ENCODE peak calls at places on chromosomes 12 and 14, in ten cellular contexts. V is heart left ventricle, I is astrocyte of the cerebellum, F is AG10803, T is cardiac muscle cell, M is uterus, P is fibroblast of mammary gland, H is body of pancreas, Z is left ventricle myocardium inferior, N is NB4. Y is an unnamed sample.

GRCh38 chr12:53465679-53466078 is 13.8 kb downstream of the PCBP2 start:
- DNase-seq in F (no peak), N (no peak), M (no peak), V (no peak), Z (no peak), P (no peak), I (no peak), H (no peak), T (no peak), Y (no peak)

GRCh38 chr12:65741662-65742480 is 82.4 kb upstream of the HMGA2 start:
- DNase-seq in P (peak), V (no peak), I (no peak), H (peak), T (peak), M (peak), Z (peak), F (peak), N (no peak), Y (peak)

GRCh38 chr14:77458249-77458950 is 507 bp downstream of the AHSA1 start:
- DNase-seq in N (peak), M (no peak), P (peak), Z (no peak), V (peak), I (no peak), F (no peak), T (peak), H (peak), Y (peak)

GRCh38 chr12:51714666-51715065 is 123.6 kb downstream of the SCN8A start:
- DNase-seq in M (no peak), I (no peak), P (peak), F (peak), T (no peak), N (no peak), V (no peak), H (no peak), Z (no peak), Y (no peak)

GRCh38 chr12:82645414-82645813 is 41.3 kb upstream of the TMTC2 start:
- DNase-seq in M (no peak), T (no peak), Z (no peak), P (no peak), N (no peak), F (no peak), H (no peak), V (no peak), I (no peak), Y (no peak)

GRCh38 chr12:3243376-3244084 is 166.4 kb downstream of the TSPAN9 start:
- DNase-seq in Z (no peak), T (no peak), N (peak), P (no peak), M (no peak), H (peak), I (no peak), F (no peak), V (no peak), Y (no peak)

GRCh38 chr14:92644601-92645515 is 103.6 kb downstream of the LGMN start:
- DNase-seq in N (peak), P (no peak), T (no peak), V (no peak), H (no peak), M (no peak), Z (no peak), F (peak), I (no peak), Y (no peak)

GRCh38 chr12:110622582-110622981 is 8.7 kb downstream of the TCTN1 start:
- DNase-seq in H (no peak), F (no peak), N (no peak), I (no peak), T (no peak), Z (no peak), V (no peak), P (peak), M (no peak), Y (no peak)

GRCh38 chr12:91774471-91774921 is 371.1 kb downstream of the BTG1 start:
- DNase-seq in P (peak), N (no peak), Z (no peak), H (peak), I (peak), V (no peak), M (peak), F (peak), T (no peak), Y (peak)

GRCh38 chr14:96362071-96362964 is 823 bp downstream of the ATG2B start:
- DNase-seq in H (peak), V (peak), Z (no peak), P (peak), M (peak), N (peak), T (peak), I (no peak), F (peak), Y (peak)

GRCh38 chr14:64293976-64294671 is at the start of gene ESR2:
- DNase-seq in T (peak), H (peak), F (peak), Z (peak), P (peak), N (no peak), M (peak), V (peak), I (no peak), Y (peak)

GRCh38 chr14:100979780-100980179 is 76.3 kb upstream of the RTL1 start:
- DNase-seq in V (no peak), Z (no peak), H (no peak), I (peak), F (peak), M (no peak), N (no peak), P (peak), T (no peak), Y (peak)

GRCh38 chr12:22866406-22866805 is 241.4 kb downstream of the ETNK1 start:
- DNase-seq in F (no peak), N (no peak), H (no peak), M (no peak), P (peak), I (no peak), T (no peak), Z (no peak), V (no peak), Y (peak)

GRCh38 chr12:52181757-52182156 is 10.1 kb downstream of the KRT80 start:
- DNase-seq in P (peak), Z (no peak), I (peak), V (no peak), M (no peak), T (peak), F (peak), N (no peak), H (no peak), Y (peak)

GRCh38 chr14:33791971-33792370 is 158.9 kb downstream of the EGLN3 start:
- DNase-seq in M (no peak), I (no peak), N (no peak), H (no peak), V (no peak), Z (no peak), F (no peak), T (no peak), P (no peak), Y (no peak)

GRCh38 chr12:81222841-81223595 is 145.1 kb downstream of the ACSS3 start:
- DNase-seq in T (no peak), V (no peak), F (peak), I (no peak), P (peak), N (no peak), M (no peak), H (no peak), Z (no peak), Y (peak)

GRCh38 chr12:45730842-45731336 is 1.4 kb downstream of the ARID2 start:
- DNase-seq in H (no peak), T (peak), F (peak), N (peak), V (peak), Z (no peak), M (no peak), I (no peak), P (peak), Y (peak)

GRCh38 chr14:80784824-80785223 is 156.7 kb downstream of the CEP128 start:
- DNase-seq in T (no peak), V (no peak), I (peak), F (peak), M (no peak), N (no peak), H (no peak), P (peak), Z (no peak), Y (no peak)

GRCh38 chr12:51884676-51885229 is 3.1 kb upstream of the ANKRD33 start:
- DNase-seq in Z (no peak), M (no peak), N (no peak), P (peak), T (no peak), V (no peak), H (no peak), F (no peak), I (no peak), Y (no peak)

GRCh38 chr14:34175574-34175973 is 224.7 kb upstream of the EGLN3 start:
- DNase-seq in P (no peak), I (no peak), M (no peak), T (no peak), V (no peak), F (no peak), Z (no peak), N (no peak), H (no peak), Y (no peak)

GRCh38 chr12:49877066-49877465 is 26.6 kb downstream of the FAIM2 start:
- DNase-seq in I (no peak), M (no peak), T (no peak), P (no peak), V (no peak), N (no peak), H (no peak), F (no peak), Z (no peak), Y (no peak)

GRCh38 chr12:131434208-131435125 is 276.4 kb upstream of the SFSWAP start:
- DNase-seq in M (no peak), F (no peak), P (no peak), Z (no peak), I (no peak), T (no peak), H (no peak), V (no peak), N (no peak), Y (no peak)

GRCh38 chr12:32502693-32503510 is 103.5 kb downstream of the FGD4 start:
- DNase-seq in T (no peak), V (no peak), P (peak), I (no peak), H (no peak), Z (no peak), M (peak), F (peak), N (peak), Y (peak)

GRCh38 chr12:57841445-57841844 is 5.1 kb downstream of the CTDSP2 start:
- DNase-seq in H (no peak), M (no peak), T (no peak), I (no peak), Z (no peak), N (no peak), P (no peak), F (no peak), V (no peak), Y (no peak)

GRCh38 chr12:18320976-18321375 is 59.7 kb downstream of the PIK3C2G start:
- DNase-seq in H (no peak), P (no peak), M (no peak), Z (no peak), F (no peak), I (no peak), N (no peak), T (no peak), V (no peak), Y (no peak)

GRCh38 chr12:18323159-18323558 is 61.8 kb downstream of the PIK3C2G start:
- DNase-seq in T (no peak), V (no peak), I (peak), M (no peak), H (no peak), Z (no peak), F (peak), N (no peak), P (peak), Y (peak)

GRCh38 chr12:18320036-18320617 is 58.8 kb downstream of the PIK3C2G start:
- DNase-seq in N (peak), F (peak), I (peak), V (no peak), Z (no peak), T (peak), H (no peak), P (peak), M (no peak), Y (peak)
- TF ChIP-seq CTCF in N (peak), F (peak), I (peak), V (peak), Z (peak), T (peak), H (peak), P (peak), M (peak), Y (peak)

DNA sequence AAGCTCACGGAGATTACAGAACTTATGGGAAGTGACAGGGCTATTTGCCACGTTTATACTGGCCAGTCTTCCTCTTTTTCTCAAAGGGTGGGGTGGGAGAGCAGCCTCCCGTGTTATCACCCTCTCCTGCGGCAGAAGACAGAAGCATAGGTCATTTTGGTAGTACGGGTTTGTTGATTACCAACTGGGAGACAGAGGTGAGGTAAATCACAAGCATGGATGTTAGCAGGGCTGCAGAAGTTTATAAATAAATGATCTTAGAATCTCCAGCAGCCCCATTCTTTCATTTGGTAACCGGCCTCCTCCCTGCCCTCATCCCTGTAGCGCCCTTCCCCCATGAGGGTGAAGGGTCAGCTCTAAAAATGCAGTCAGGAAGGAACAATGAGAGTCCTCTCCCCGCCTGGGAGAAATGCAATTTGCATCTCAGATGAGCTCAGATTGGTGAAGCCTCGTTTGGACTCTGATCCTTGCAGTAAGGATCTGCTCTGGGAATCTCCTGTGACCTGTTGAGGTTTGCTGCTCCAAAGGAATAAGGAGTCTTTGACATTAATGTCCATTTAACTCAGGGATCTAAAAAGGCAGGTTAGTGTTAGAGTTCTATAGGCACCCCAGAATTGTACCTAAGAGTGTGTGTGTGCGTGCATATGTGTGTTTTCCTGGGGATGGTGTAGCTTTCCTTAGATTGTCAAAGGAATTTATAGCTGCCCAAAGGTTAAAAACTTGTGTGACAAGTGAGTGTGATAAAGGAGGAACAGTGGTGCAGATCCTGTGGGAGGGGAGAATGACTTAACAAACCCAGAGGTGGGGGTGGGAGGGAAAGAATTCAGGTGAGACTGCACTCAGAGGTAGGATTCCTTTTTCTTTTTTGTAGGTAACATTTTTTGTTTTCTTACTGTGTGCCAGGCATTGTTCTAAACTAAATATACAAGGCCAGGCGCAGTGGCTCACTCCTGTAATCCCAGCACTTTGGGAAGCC is 45.0 kb upstream of the SINHCAF start:
- DNase-seq in F (no peak), N (peak), P (no peak), M (no peak), H (no peak), T (peak), I (no peak), V (no peak), Z (no peak), Y (no peak)
- H3K4me3 ChIP-seq in F (peak), N (no peak), P (no peak), M (no peak), H (no peak), T (no peak), I (no peak), V (peak), Z (peak), Y (no peak)

DNA sequence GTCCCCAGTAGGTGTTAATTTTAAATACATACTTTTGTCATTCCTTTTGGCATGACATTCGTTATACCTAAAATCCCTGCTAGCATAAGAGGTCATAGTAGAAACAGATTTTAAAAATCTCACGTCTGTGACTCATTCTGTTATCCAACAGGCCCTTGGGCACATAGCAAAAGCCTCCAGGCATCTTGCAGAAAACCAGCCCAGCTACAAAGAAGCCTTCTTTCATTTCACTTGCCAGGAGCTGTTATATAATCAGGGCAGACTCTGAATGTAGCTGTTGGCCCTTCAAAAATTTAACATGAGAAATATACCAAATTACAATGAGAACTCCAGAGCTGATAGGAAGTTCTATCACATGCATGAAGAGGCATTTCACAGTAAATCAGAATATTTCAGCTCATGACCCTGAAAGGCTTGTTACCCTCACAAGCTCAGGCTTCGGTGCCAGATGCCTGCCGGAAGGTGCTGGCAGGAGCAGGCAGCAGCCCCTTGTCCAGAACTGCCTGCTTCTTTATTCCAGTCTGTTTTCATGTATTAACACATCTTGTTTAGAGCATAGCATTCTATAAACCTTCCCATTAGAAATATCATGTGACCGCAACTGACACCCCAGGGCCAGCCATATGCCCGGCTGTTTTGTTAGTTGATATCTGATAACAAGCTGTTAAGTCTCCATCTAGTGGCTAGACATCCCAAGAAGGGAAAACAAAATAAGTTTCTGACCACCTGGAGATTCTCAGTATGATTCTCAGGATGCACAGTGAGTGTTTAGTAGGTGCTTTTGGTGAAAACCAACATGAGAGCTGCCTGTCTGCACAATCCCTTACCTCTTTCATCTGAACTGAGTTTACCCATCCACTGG is 17.8 kb downstream of the E2F7 start:
- DNase-seq in N (no peak), M (no peak), Z (no peak), P (no peak), T (no peak), I (no peak), F (peak), H (no peak), V (no peak), Y (no peak)
- TF ChIP-seq CTCF in N (no peak), M (no peak), Z (no peak), P (no peak), T (no peak), I (peak), F (no peak), H (no peak), V (no peak), Y (peak)

GRCh38 chr12:10243803-10244520 is 31.3 kb downstream of the GABARAPL1 start:
- DNase-seq in V (no peak), F (no peak), I (no peak), Z (no peak), P (no peak), H (no peak), T (no peak), M (no peak), N (peak), Y (no peak)
- H3K4me3 ChIP-seq in V (no peak), F (no peak), I (no peak), Z (no peak), P (no peak), H (no peak), T (no peak), M (no peak), N (peak), Y (no peak)

GRCh38 chr12:6570264-6570887 is 2.3 kb upstream of the NOP2 start:
- DNase-seq in Z (no peak), T (peak), F (peak), N (peak), V (no peak), I (no peak), M (peak), H (peak), P (peak), Y (peak)
- TF ChIP-seq CTCF in Z (peak), T (peak), F (peak), N (peak), V (peak), I (peak), M (no peak), H (peak), P (peak), Y (peak)

DNA sequence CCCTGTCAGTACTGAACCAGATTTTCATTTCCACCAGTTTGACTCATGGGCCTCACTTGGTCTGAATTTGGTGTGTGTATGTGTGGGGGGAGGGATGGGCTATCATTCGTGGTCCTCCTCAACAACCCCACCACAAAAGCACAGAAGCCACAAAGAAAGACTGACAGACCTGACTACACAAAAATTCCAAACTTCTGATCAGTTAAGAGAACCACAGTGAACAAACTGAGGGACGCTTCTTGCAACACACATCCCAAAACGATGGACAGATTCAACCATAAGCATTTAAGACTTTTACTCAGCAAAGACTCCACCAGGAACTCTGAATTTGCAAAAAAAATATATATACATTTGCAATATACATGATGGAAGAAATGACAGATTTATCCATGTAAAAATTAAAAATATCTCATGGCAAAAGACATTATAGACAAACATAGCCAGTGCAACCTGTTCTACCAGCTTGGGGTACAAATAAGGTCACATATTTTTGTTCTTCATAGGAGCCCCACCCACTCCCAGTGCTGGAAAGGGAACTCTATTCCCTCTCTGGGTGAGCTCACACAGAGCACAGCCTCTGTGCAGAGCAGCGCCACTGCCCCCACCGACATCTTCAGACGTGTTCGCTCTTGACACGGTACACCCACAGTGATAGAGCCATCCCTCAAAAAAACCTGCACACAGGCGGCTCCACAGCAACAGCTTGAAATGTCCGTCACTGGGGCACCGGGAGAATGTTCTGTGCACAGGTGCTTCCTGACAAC is 49.7 kb downstream of the JAG2 start:
- DNase-seq in M (no peak), Z (no peak), V (no peak), N (no peak), H (no peak), P (no peak), T (no peak), I (no peak), F (no peak), Y (no peak)
- H3K4me3 ChIP-seq in M (no peak), Z (no peak), V (no peak), N (no peak), H (no peak), P (no peak), T (no peak), I (no peak), F (no peak), Y (no peak)

Y was measured in astrocyte of the spinal cord.